ENCODE peak calls at places on chromosomes 1 and 21, in six cellular contexts. A, X, B, Z, P and K are unnamed samples.

GRCh38 chr1:109931189-109931672 is 20.6 kb downstream of the CSF1 start:
- ATAC-seq in A (peak; percentile 97), X (peak; percentile 23), B (peak; percentile 77), Z (peak; percentile 76), P (peak; percentile 82), K (peak; percentile 65)

GRCh38 chr1:227306689-227307088 is 11.6 kb downstream of the CDC42BPA start:
- ATAC-seq in A (no peak), X (no peak), B (no peak), Z (no peak), P (no peak), K (no peak)

GRCh38 chr21:45768741-45769049 is 125.2 kb downstream of the PCBP3 start:
- ATAC-seq in A (no peak), X (peak; percentile 63), B (no peak), Z (peak; percentile 85), P (no peak), K (no peak)

GRCh38 chr1:31760422-31760900 is 3.7 kb downstream of the ADGRB2 start:
- ATAC-seq in A (no peak), X (peak; percentile 18), B (peak; percentile 3), Z (peak; percentile 19), P (no peak), K (peak; percentile 8)

GRCh38 chr1:18120638-18121037 is 13.0 kb downstream of the IGSF21 start:
- ATAC-seq in A (no peak), X (no peak), B (no peak), Z (no peak), P (no peak), K (no peak)

GRCh38 chr1:25460020-25460419 is 29.3 kb downstream of the MACO1 start:
- ATAC-seq in A (no peak), X (no peak), B (no peak), Z (no peak), P (no peak), K (no peak)

GRCh38 chr1:23736437-23737134 is 6.7 kb upstream of the ELOA start:
- ATAC-seq in A (no peak), X (peak; percentile 78), B (no peak), Z (no peak), P (no peak), K (no peak)

GRCh38 chr1:158179301-158180041 is 1.2 kb upstream of the CD1D start:
- ATAC-seq in A (no peak), X (peak; percentile 97), B (no peak), Z (no peak), P (no peak), K (no peak)

GRCh38 chr1:151990856-151991198 is 2.8 kb downstream of the S100A10 start:
- ATAC-seq in A (no peak), X (no peak), B (no peak), Z (no peak), P (no peak), K (no peak)
- TF ChIP-seq POLR2A in A (no peak), X (no peak), B (no peak), Z (no peak), P (no peak), K (no peak)

DNA sequence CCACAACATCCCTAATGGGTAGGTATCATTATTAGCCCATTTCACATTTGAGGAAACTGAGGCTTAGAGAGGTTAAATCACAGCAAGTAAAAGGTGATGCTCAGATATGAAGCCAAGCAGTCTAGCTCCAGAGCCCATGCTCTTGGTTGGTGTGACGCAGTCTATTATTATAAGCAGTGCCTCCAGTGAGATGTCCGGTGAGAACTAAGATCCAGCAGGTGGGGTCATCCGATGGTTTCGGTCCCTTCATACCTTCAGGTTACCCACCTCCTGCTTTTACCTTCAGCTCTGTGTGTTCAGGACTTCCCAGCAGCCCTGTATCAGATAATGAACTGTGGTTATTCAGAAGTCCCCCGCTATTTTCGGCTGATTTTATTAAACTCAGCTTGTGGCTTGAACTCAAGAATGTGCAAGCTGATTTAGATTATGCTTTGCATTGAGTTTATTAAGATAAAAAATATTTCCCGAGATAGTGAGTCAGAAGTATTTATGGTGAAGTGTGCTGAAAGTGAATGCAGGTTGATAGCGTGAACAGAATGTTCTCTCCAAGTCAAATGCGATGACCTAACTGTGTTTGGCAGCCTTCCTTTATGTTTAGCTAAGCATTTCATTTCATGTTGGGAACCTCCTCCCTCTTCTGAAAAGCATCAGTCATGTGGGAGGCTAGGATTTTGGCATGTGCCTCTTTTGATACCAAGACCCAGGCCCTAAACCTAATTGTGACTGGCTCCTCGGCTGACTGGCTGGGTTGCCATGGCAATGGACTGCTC is 160.9 kb upstream of the UBE2U start:
- ATAC-seq in A (no peak), X (no peak), B (no peak), Z (no peak), P (peak; percentile 76), K (peak; percentile 73)
- TF ChIP-seq EP300 in A (no peak), X (no peak), B (no peak), Z (no peak), P (no peak), K (peak; percentile 13)

DNA sequence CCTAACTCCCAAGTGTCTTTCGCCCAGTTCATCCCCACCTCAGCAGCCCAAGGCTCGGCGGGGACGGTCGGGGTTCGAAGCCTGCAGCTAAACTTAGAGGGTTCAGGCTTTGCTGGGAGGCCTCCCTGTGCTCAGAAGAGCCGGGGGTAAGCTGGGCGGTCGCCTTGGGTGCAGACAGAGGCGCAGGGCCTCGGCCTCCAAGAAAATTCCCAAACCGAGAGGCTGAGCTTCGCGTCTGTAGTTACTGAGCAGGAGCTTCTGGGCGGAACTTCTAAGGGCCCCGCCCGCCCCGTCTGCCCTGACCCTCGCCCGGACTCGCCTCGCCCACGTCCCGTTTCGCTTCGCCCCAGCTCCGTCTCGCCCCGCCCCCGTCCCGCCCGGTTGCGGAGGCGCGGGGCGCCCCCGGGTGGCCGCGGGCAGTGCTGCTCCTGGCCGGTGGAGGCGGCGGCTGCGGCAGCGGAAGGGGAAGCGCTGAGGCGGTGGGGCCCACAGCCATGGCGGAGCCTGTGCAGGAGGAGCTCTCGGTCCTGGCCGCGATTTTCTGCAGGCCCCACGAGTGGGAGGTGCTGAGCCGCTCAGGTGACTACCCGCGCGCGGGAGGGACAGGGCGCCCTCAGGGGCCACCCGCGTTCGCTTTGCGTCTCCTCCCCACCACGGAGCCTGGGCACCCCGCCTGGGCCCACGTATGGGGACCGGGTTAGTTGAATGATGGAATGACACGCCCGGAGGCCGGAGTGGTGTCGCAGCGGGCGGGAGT is at the start of gene RWDD3:
- ATAC-seq in A (peak; percentile 97), X (peak; percentile 98), B (peak; percentile 95), Z (peak; percentile 92), P (peak; percentile 98), K (peak; percentile 97)
- TF ChIP-seq POLR2A in A (peak; percentile 82), X (peak; percentile 96), B (peak; percentile 68), Z (peak; percentile 91), P (peak; percentile 21), K (peak; percentile 77)

GRCh38 chr1:96969656-96970163 is 248.1 kb downstream of the PTBP2 start:
- ATAC-seq in A (no peak), X (no peak), B (no peak), Z (no peak), P (no peak), K (no peak)
- TF ChIP-seq EP300 in A (no peak), X (no peak), B (no peak), Z (no peak), P (no peak), K (no peak)